ENCODE peak calls at places on chromosome 12, in five cellular contexts. One of them, this sample, is unnamed.

GRCh38 chr12:1429980-1430379 is 164.4 kb downstream of the FBXL14 start:
- DNase-seq in stimulated activated CD4-positive, alpha-beta T cell treated with anti-CD3 and anti-CD28 coated beads, Interleukin-4, amount 100 ng/mL, for 4 hours: no peak
- DNase-seq in esophagus squamous epithelium: no peak
- DNase-seq in T-helper 1 cell: no peak
- DNase-seq in adrenal gland: no peak
- DNase-seq in this sample: peak

GRCh38 chr12:27619308-27619707 is 76.9 kb upstream of the REP15 start:
- DNase-seq in esophagus squamous epithelium: no peak
- DNase-seq in T-helper 1 cell: no peak
- DNase-seq in adrenal gland: no peak
- DNase-seq in stimulated activated CD4-positive, alpha-beta T cell treated with anti-CD3 and anti-CD28 coated beads, Interleukin-4, amount 100 ng/mL, for 4 hours: peak
- DNase-seq in this sample: peak

GRCh38 chr12:109728921-109729836 is 15.6 kb downstream of the FAM222A start:
- DNase-seq in adrenal gland: peak
- DNase-seq in esophagus squamous epithelium: no peak
- DNase-seq in T-helper 1 cell: no peak
- DNase-seq in stimulated activated CD4-positive, alpha-beta T cell treated with anti-CD3 and anti-CD28 coated beads, Interleukin-4, amount 100 ng/mL, for 4 hours: no peak
- DNase-seq in this sample: no peak

GRCh38 chr12:34393086-34393820 is 371.0 kb downstream of the ALG10 start:
- DNase-seq in T-helper 1 cell: no peak
- DNase-seq in esophagus squamous epithelium: no peak
- DNase-seq in adrenal gland: peak
- DNase-seq in stimulated activated CD4-positive, alpha-beta T cell treated with anti-CD3 and anti-CD28 coated beads, Interleukin-4, amount 100 ng/mL, for 4 hours: peak
- DNase-seq in this sample: no peak

GRCh38 chr12:105278043-105278697 is 42.2 kb upstream of the APPL2 start:
- DNase-seq in T-helper 1 cell: no peak
- DNase-seq in stimulated activated CD4-positive, alpha-beta T cell treated with anti-CD3 and anti-CD28 coated beads, Interleukin-4, amount 100 ng/mL, for 4 hours: no peak
- DNase-seq in esophagus squamous epithelium: no peak
- DNase-seq in adrenal gland: peak
- DNase-seq in this sample: no peak

GRCh38 chr12:109277899-109278762 is 31.0 kb downstream of the FOXN4 start:
- DNase-seq in adrenal gland: no peak
- DNase-seq in esophagus squamous epithelium: no peak
- DNase-seq in stimulated activated CD4-positive, alpha-beta T cell treated with anti-CD3 and anti-CD28 coated beads, Interleukin-4, amount 100 ng/mL, for 4 hours: no peak
- DNase-seq in T-helper 1 cell: no peak
- DNase-seq in this sample: no peak

GRCh38 chr12:125492354-125493270 is 427.4 kb downstream of the AACS start:
- DNase-seq in T-helper 1 cell: no peak
- DNase-seq in esophagus squamous epithelium: no peak
- DNase-seq in adrenal gland: no peak
- DNase-seq in stimulated activated CD4-positive, alpha-beta T cell treated with anti-CD3 and anti-CD28 coated beads, Interleukin-4, amount 100 ng/mL, for 4 hours: no peak
- DNase-seq in this sample: no peak

GRCh38 chr12:47949441-47950341 is 13.7 kb upstream of the TMEM106C start:
- DNase-seq in stimulated activated CD4-positive, alpha-beta T cell treated with anti-CD3 and anti-CD28 coated beads, Interleukin-4, amount 100 ng/mL, for 4 hours: peak
- DNase-seq in adrenal gland: peak
- DNase-seq in esophagus squamous epithelium: no peak
- DNase-seq in T-helper 1 cell: peak
- DNase-seq in this sample: peak

GRCh38 chr12:77938301-77938700 is 107.6 kb downstream of the NAV3 start:
- DNase-seq in adrenal gland: no peak
- DNase-seq in esophagus squamous epithelium: no peak
- DNase-seq in T-helper 1 cell: no peak
- DNase-seq in stimulated activated CD4-positive, alpha-beta T cell treated with anti-CD3 and anti-CD28 coated beads, Interleukin-4, amount 100 ng/mL, for 4 hours: no peak
- DNase-seq in this sample: no peak

GRCh38 chr12:68790081-68790951 is 17.7 kb upstream of the MDM2 start:
- DNase-seq in esophagus squamous epithelium: no peak
- DNase-seq in T-helper 1 cell: no peak
- DNase-seq in adrenal gland: no peak
- DNase-seq in stimulated activated CD4-positive, alpha-beta T cell treated with anti-CD3 and anti-CD28 coated beads, Interleukin-4, amount 100 ng/mL, for 4 hours: no peak
- DNase-seq in this sample: no peak

GRCh38 chr12:58529897-58530296 is 390.4 kb downstream of the LRIG3 start:
- DNase-seq in esophagus squamous epithelium: no peak
- DNase-seq in adrenal gland: no peak
- DNase-seq in stimulated activated CD4-positive, alpha-beta T cell treated with anti-CD3 and anti-CD28 coated beads, Interleukin-4, amount 100 ng/mL, for 4 hours: no peak
- DNase-seq in T-helper 1 cell: no peak
- DNase-seq in this sample: peak

GRCh38 chr12:130752692-130753230 is 36.7 kb upstream of the RIMBP2 start:
- DNase-seq in adrenal gland: no peak
- DNase-seq in esophagus squamous epithelium: no peak
- DNase-seq in stimulated activated CD4-positive, alpha-beta T cell treated with anti-CD3 and anti-CD28 coated beads, Interleukin-4, amount 100 ng/mL, for 4 hours: no peak
- DNase-seq in T-helper 1 cell: no peak
- DNase-seq in this sample: no peak

GRCh38 chr12:96237465-96238077 is 43.4 kb downstream of the ELK3 start:
- DNase-seq in T-helper 1 cell: peak
- DNase-seq in adrenal gland: peak
- DNase-seq in stimulated activated CD4-positive, alpha-beta T cell treated with anti-CD3 and anti-CD28 coated beads, Interleukin-4, amount 100 ng/mL, for 4 hours: peak
- DNase-seq in esophagus squamous epithelium: no peak
- DNase-seq in this sample: peak

GRCh38 chr12:112854344-112854743 is 52.4 kb upstream of the OAS1 start:
- DNase-seq in esophagus squamous epithelium: no peak
- DNase-seq in adrenal gland: no peak
- DNase-seq in stimulated activated CD4-positive, alpha-beta T cell treated with anti-CD3 and anti-CD28 coated beads, Interleukin-4, amount 100 ng/mL, for 4 hours: no peak
- DNase-seq in T-helper 1 cell: no peak
- DNase-seq in this sample: no peak

GRCh38 chr12:88579572-88579940 is 715 bp downstream of the KITLG start:
- DNase-seq in esophagus squamous epithelium: no peak
- DNase-seq in stimulated activated CD4-positive, alpha-beta T cell treated with anti-CD3 and anti-CD28 coated beads, Interleukin-4, amount 100 ng/mL, for 4 hours: no peak
- DNase-seq in adrenal gland: peak
- DNase-seq in T-helper 1 cell: no peak
- DNase-seq in this sample: no peak

GRCh38 chr12:19988457-19988856 is 379.9 kb upstream of the PDE3A start:
- DNase-seq in esophagus squamous epithelium: no peak
- DNase-seq in stimulated activated CD4-positive, alpha-beta T cell treated with anti-CD3 and anti-CD28 coated beads, Interleukin-4, amount 100 ng/mL, for 4 hours: no peak
- DNase-seq in T-helper 1 cell: no peak
- DNase-seq in adrenal gland: no peak
- DNase-seq in this sample: no peak

GRCh38 chr12:12400793-12401192 is 43.9 kb downstream of the BORCS5 start:
- DNase-seq in adrenal gland: no peak
- DNase-seq in T-helper 1 cell: no peak
- DNase-seq in esophagus squamous epithelium: no peak
- DNase-seq in stimulated activated CD4-positive, alpha-beta T cell treated with anti-CD3 and anti-CD28 coated beads, Interleukin-4, amount 100 ng/mL, for 4 hours: no peak
- DNase-seq in this sample: no peak

GRCh38 chr12:22287776-22288621 is 46.5 kb downstream of the ST8SIA1 start:
- DNase-seq in stimulated activated CD4-positive, alpha-beta T cell treated with anti-CD3 and anti-CD28 coated beads, Interleukin-4, amount 100 ng/mL, for 4 hours: peak
- DNase-seq in T-helper 1 cell: peak
- DNase-seq in adrenal gland: no peak
- DNase-seq in esophagus squamous epithelium: no peak
- DNase-seq in this sample: no peak

GRCh38 chr12:92398565-92399309 is 253.1 kb upstream of the BTG1 start:
- DNase-seq in esophagus squamous epithelium: no peak
- DNase-seq in adrenal gland: no peak
- DNase-seq in stimulated activated CD4-positive, alpha-beta T cell treated with anti-CD3 and anti-CD28 coated beads, Interleukin-4, amount 100 ng/mL, for 4 hours: peak
- DNase-seq in T-helper 1 cell: no peak
- DNase-seq in this sample: no peak